ENCODE peak calls at places on chromosomes 12 and 14, in ten cellular contexts. I, X, V, W, P, Q, D, Y, E and T are unnamed samples.

GRCh38 chr12:46970636-46971035 is 108.8 kb upstream of the PCED1B start:
- DNase-seq in I (no peak), X (no peak), V (no peak), W (no peak), P (no peak), Q (no peak), D (no peak), Y (no peak), E (no peak), T (no peak)

GRCh38 chr12:32671930-32672785 is 6.9 kb upstream of the DNM1L start:
- DNase-seq in I (peak; percentile 87), X (no peak), V (no peak), W (no peak), P (peak; percentile 83), Q (peak; percentile 91), D (peak; percentile 90), Y (peak; percentile 67), E (peak; percentile 60), T (peak; percentile 74)

GRCh38 chr12:23113781-23114180 is 488.8 kb downstream of the ETNK1 start:
- DNase-seq in I (no peak), X (no peak), V (no peak), W (peak; percentile 36), P (no peak), Q (no peak), D (no peak), Y (no peak), E (no peak), T (no peak)

GRCh38 chr12:118780939-118781338 is 200.4 kb upstream of the SRRM4 start:
- DNase-seq in I (no peak), X (no peak), V (no peak), W (no peak), P (no peak), Q (no peak), D (no peak), Y (no peak), E (no peak), T (no peak)

GRCh38 chr14:35470775-35471174 is 63.2 kb upstream of the INSM2 start:
- DNase-seq in I (peak; percentile 20), X (no peak), V (no peak), W (no peak), P (peak; percentile 31), Q (no peak), D (peak; percentile 45), Y (no peak), E (no peak), T (no peak)

GRCh38 chr12:124380793-124381453 is 86.0 kb downstream of the RFLNA start:
- DNase-seq in I (no peak), X (no peak), V (no peak), W (no peak), P (no peak), Q (no peak), D (no peak), Y (no peak), E (no peak), T (no peak)

GRCh38 chr12:79690606-79691298 is at the start of gene PAWR:
- DNase-seq in I (peak; percentile 64), X (peak; percentile 73), V (peak; percentile 57), W (no peak), P (peak; percentile 66), Q (peak; percentile 94), D (peak; percentile 76), Y (peak; percentile 89), E (peak; percentile 48), T (peak; percentile 24)

GRCh38 chr12:41089438-41089837 is 98.7 kb upstream of the PDZRN4 start:
- DNase-seq in I (no peak), X (no peak), V (no peak), W (no peak), P (no peak), Q (no peak), D (no peak), Y (no peak), E (no peak), T (no peak)

GRCh38 chr12:76670776-76671175 is 93.1 kb upstream of the ZDHHC17 start:
- DNase-seq in I (peak; percentile 14), X (no peak), V (no peak), W (no peak), P (peak; percentile 80), Q (no peak), D (no peak), Y (no peak), E (no peak), T (no peak)

GRCh38 chr14:100750762-100751699 is 24.3 kb downstream of the DLK1 start:
- DNase-seq in I (no peak), X (no peak), V (no peak), W (no peak), P (no peak), Q (no peak), D (no peak), Y (no peak), E (no peak), T (no peak)

GRCh38 chr12:25124493-25124892 is 70.5 kb downstream of the DNAI7 start:
- DNase-seq in I (no peak), X (no peak), V (no peak), W (peak; percentile 4), P (no peak), Q (no peak), D (no peak), Y (no peak), E (no peak), T (no peak)

GRCh38 chr12:75970310-75970709 is 61.3 kb downstream of the PHLDA1 start:
- DNase-seq in I (no peak), X (no peak), V (no peak), W (no peak), P (no peak), Q (peak; percentile 56), D (no peak), Y (peak; percentile 38), E (no peak), T (no peak)

GRCh38 chr14:102939820-102940561 is 17.5 kb downstream of the AMN start:
- DNase-seq in I (no peak), X (no peak), V (no peak), W (no peak), P (no peak), Q (peak; percentile 76), D (no peak), Y (no peak), E (no peak), T (no peak)

GRCh38 chr12:91133871-91134270 is 22.6 kb upstream of the LUM start:
- DNase-seq in I (peak; percentile 66), X (no peak), V (no peak), W (no peak), P (peak; percentile 91), Q (no peak), D (peak; percentile 58), Y (no peak), E (no peak), T (no peak)

GRCh38 chr12:131066886-131067490 is 113.3 kb downstream of the ADGRD1 start:
- DNase-seq in I (no peak), X (no peak), V (peak; percentile 32), W (no peak), P (no peak), Q (no peak), D (no peak), Y (no peak), E (no peak), T (peak; percentile 40)

GRCh38 chr12:85782711-85783110 is 53.5 kb downstream of the RASSF9 start:
- DNase-seq in I (no peak), X (no peak), V (no peak), W (no peak), P (no peak), Q (no peak), D (no peak), Y (no peak), E (no peak), T (no peak)

GRCh38 chr12:14108702-14109101 is 127.3 kb upstream of the GRIN2B start:
- DNase-seq in I (no peak), X (no peak), V (no peak), W (no peak), P (no peak), Q (no peak), D (no peak), Y (no peak), E (no peak), T (no peak)

GRCh38 chr14:95295600-95296376 is 23.9 kb downstream of the CLMN start:
- DNase-seq in I (no peak), X (no peak), V (no peak), W (no peak), P (no peak), Q (no peak), D (no peak), Y (no peak), E (no peak), T (no peak)

GRCh38 chr14:22417914-22418313 is 171.1 kb downstream of the DAD1 start:
- DNase-seq in I (no peak), X (no peak), V (no peak), W (no peak), P (no peak), Q (no peak), D (no peak), Y (no peak), E (no peak), T (no peak)
- H3K27ac ChIP-seq in I (no peak overlapping the region), X (no peak overlapping the region), V (no peak overlapping the region), W (no peak overlapping the region), P (no peak overlapping the region), Q (no peak overlapping the region), D (no peak overlapping the region), Y (no peak overlapping the region), E (no peak overlapping the region), T (no peak overlapping the region)

DNA sequence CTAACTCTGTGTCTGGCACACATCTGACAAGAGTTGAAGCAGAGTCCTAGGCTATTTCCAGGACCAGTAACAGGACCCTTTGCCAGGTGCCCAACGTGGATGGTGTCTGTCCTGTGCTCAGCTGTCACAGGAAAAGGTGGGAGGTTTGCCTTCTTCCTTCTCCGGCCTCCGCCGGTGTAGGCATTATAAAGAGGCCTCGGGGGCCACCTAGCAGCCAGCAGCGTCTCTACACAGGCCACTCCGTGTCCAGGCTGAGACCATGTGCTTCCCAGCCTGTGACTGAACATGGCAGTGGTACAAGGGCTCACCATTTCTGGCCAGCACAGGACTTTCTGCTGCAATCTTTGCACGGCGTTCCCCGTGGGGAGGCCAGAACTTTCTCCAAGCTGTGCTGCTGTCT is 60.7 kb upstream of the GPATCH2L start:
- DNase-seq in I (no peak), X (no peak), V (peak; percentile 89), W (no peak), P (no peak), Q (peak; percentile 92), D (peak; percentile 28), Y (peak; percentile 37), E (peak; percentile 42), T (peak; percentile 26)
- TF ChIP-seq CTCF in I (peak; percentile 19), X (no peak), V (peak; percentile 64), W (no peak), P (no peak), Q (peak; percentile 34), D (peak; percentile 33), Y (peak; percentile 24), E (peak; percentile 56), T (no peak)

GRCh38 chr12:88575361-88575959 is 4.8 kb downstream of the KITLG start:
- DNase-seq in I (peak; percentile 47), X (no peak), V (no peak), W (no peak), P (no peak), Q (no peak), D (no peak), Y (no peak), E (no peak), T (no peak)
- H3K4me3 ChIP-seq in I (peak overlapping the region; percentile 96), X (no peak overlapping the region), V (peak overlapping the region; percentile 87), W (no peak overlapping the region), P (no peak overlapping the region), Q (no peak overlapping the region), D (no peak overlapping the region), Y (no peak overlapping the region), E (peak overlapping the region; percentile 78), T (no peak overlapping the region)

DNA sequence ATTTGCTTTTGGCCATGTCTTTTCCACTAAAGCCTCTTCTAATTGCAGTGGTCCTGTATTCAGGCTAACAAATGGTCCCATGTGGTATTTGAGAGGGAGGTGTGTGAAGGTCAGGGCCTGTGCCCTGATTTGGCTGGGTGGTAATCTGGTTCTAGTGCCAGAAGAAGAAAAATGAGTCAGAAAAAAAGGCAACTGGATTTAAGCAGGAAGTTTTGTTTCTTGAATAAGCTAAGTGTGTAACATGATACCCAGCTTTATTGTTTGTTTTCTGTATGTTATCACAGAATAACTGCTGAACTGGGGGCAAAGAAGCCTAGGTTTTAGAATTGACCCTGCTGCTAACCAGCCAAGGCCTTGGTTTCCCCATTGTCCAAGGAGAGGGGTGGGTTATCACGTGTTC is 134.0 kb downstream of the ANO6 start:
- DNase-seq in I (peak; percentile 25), X (no peak), V (no peak), W (no peak), P (peak; percentile 46), Q (peak; percentile 9), D (no peak), Y (no peak), E (no peak), T (no peak)
- H3K27ac ChIP-seq in I (no peak overlapping the region), X (no peak overlapping the region), V (no peak overlapping the region), W (no peak overlapping the region), P (no peak overlapping the region), Q (no peak overlapping the region), D (no peak overlapping the region), Y (no peak overlapping the region), E (no peak overlapping the region), T (no peak overlapping the region)